ENCODE peak calls at places on chromosomes 7 and 10, in eight cellular contexts. U is retinal pigment epithelial cell, W is lower lobe of right lung, D is PC-3, Y is GM23338, P is fibroblast of lung, F is lung, M is fibroblast of mammary gland. X is an unnamed sample.

GRCh38 chr10:20858292-20859124 is 38.6 kb downstream of the NEBL start:
- DNase-seq in U (peak; percentile 22), W (no peak), D (peak; percentile 53), Y (peak; percentile 56), P (peak; percentile 76), F (no peak), M (peak; percentile 60), X (peak; percentile 74)

GRCh38 chr7:92137531-92137930 is 3.3 kb upstream of the CYP51A1 start:
- DNase-seq in U (no peak), W (no peak), D (peak; percentile 3), Y (no peak), P (no peak), F (no peak), M (no peak), X (no peak)

GRCh38 chr10:132306951-132307751 is 599 bp downstream of the STK32C start:
- DNase-seq in U (no peak), W (peak; percentile 80), D (peak; percentile 46), Y (peak; percentile 70), P (peak; percentile 7), F (peak; percentile 66), M (no peak), X (no peak)

GRCh38 chr7:22943997-22944396 is 69.9 kb downstream of the HYCC1 start:
- DNase-seq in U (no peak), W (no peak), D (no peak), Y (peak; percentile 43), P (peak; percentile 93), F (no peak), M (peak; percentile 94), X (peak; percentile 62)

GRCh38 chr7:16747095-16747494 is 6.5 kb upstream of the TSPAN13 start:
- DNase-seq in U (no peak), W (no peak), D (no peak), Y (no peak), P (peak; percentile 59), F (no peak), M (peak; percentile 59), X (no peak)

GRCh38 chr7:80942261-80943041 is 23.6 kb upstream of the SEMA3C start:
- DNase-seq in U (peak; percentile 95), W (no peak), D (peak; percentile 95), Y (peak; percentile 21), P (peak; percentile 96), F (peak; percentile 58), M (peak; percentile 98), X (peak; percentile 98)

GRCh38 chr10:123156091-123156490 is 1.9 kb downstream of the BUB3 start:
- DNase-seq in U (no peak), W (no peak), D (peak; percentile 81), Y (no peak), P (no peak), F (no peak), M (peak; percentile 45), X (peak; percentile 29)

GRCh38 chr7:42181566-42181965 is 55.4 kb downstream of the GLI3 start:
- DNase-seq in U (no peak), W (no peak), D (no peak), Y (no peak), P (no peak), F (no peak), M (no peak), X (no peak)

GRCh38 chr7:44078521-44078920 is 3.8 kb downstream of the POLM start:
- DNase-seq in U (no peak), W (no peak), D (no peak), Y (no peak), P (no peak), F (no peak), M (no peak), X (no peak)

GRCh38 chr7:84384417-84384816 is 189.8 kb upstream of the SEMA3A start:
- DNase-seq in U (no peak), W (no peak), D (no peak), Y (no peak), P (no peak), F (no peak), M (peak; percentile 35), X (peak; percentile 25)

GRCh38 chr10:8412541-8412940 is 358.1 kb downstream of the GATA3 start:
- DNase-seq in U (no peak), W (no peak), D (no peak), Y (no peak), P (no peak), F (no peak), M (no peak), X (no peak)

GRCh38 chr7:155897758-155898386 is 85.6 kb upstream of the SHH start:
- DNase-seq in U (no peak), W (no peak), D (peak; percentile 20), Y (no peak), P (no peak), F (no peak), M (no peak), X (no peak)

GRCh38 chr10:122446668-122447410 is 7.6 kb upstream of the ARMS2 start:
- DNase-seq in U (peak; percentile 60), W (no peak), D (no peak), Y (peak; percentile 30), P (no peak), F (no peak), M (no peak), X (peak; percentile 62)

GRCh38 chr7:47484457-47484856 is 97.5 kb downstream of the TNS3 start:
- DNase-seq in U (no peak), W (no peak), D (no peak), Y (no peak), P (no peak), F (no peak), M (no peak), X (no peak)

GRCh38 chr10:110918269-110918632 is 729 bp downstream of the BBIP1 start:
- DNase-seq in U (peak; percentile 80), W (peak; percentile 98), D (peak; percentile 89), Y (peak; percentile 99), P (peak; percentile 96), F (peak; percentile 96), M (peak; percentile 92), X (peak; percentile 98)

GRCh38 chr10:110919971-110920881 is 822 bp downstream of the SHOC2 start:
- DNase-seq in U (no peak), W (peak; percentile 62), D (peak; percentile 21), Y (peak; percentile 65), P (peak; percentile 39), F (peak; percentile 45), M (peak; percentile 62), X (peak; percentile 60)

GRCh38 chr10:110916554-110917346 is 2.2 kb downstream of the BBIP1 start:
- DNase-seq in U (peak; percentile 41), W (no peak), D (peak; percentile 61), Y (no peak), P (peak; percentile 69), F (no peak), M (peak; percentile 64), X (peak; percentile 90)

GRCh38 chr10:110919349-110919931 is at the start of gene SHOC2:
- DNase-seq in U (no peak), W (peak; percentile 100), D (peak; percentile 51), Y (peak; percentile 100), P (no peak), F (peak; percentile 99), M (no peak), X (no peak)

DNA sequence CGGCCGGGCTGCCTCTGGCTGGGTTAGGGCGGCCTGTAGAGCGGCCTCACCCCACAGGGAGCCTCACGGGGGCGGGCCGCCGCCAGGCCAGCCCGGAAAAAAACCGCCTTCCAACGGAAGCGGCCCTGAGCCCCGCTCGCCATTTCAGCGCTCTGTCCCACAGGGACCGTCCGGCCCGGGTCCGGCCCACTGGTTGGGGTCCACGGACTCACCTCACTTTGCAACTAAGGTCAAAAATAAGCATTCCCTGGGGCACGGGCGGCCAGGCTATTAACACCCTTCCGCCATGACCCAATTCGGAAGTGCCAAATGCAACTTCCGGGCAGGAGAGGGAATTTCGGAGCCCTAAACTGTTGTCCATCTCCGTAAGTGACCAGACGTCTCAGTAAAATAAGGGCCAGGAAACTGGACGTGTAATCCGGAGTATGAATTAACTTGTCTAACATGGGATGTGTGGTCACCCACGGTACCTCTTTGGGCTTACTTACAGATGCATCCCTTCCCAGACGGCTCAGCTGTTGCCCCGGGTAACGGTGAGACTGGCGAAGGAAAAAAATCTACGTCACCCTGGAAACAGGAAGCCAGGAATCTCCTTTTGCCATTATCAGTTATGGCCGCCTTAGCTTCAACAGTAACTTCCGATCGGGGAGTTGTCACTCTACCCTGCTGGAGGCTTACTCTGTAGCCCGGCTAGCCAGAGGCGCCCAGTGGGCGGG is at the start of gene BBIP1:
- DNase-seq in U (peak; percentile 99), W (no peak), D (peak; percentile 98), Y (no peak), P (peak; percentile 100), F (no peak), M (peak; percentile 100), X (peak; percentile 100)
- TF ChIP-seq CTCF in U (no peak), W (peak; percentile 30), D (no peak), Y (no peak), P (no peak), F (no peak), M (no peak), X (peak; percentile 8)

DNA sequence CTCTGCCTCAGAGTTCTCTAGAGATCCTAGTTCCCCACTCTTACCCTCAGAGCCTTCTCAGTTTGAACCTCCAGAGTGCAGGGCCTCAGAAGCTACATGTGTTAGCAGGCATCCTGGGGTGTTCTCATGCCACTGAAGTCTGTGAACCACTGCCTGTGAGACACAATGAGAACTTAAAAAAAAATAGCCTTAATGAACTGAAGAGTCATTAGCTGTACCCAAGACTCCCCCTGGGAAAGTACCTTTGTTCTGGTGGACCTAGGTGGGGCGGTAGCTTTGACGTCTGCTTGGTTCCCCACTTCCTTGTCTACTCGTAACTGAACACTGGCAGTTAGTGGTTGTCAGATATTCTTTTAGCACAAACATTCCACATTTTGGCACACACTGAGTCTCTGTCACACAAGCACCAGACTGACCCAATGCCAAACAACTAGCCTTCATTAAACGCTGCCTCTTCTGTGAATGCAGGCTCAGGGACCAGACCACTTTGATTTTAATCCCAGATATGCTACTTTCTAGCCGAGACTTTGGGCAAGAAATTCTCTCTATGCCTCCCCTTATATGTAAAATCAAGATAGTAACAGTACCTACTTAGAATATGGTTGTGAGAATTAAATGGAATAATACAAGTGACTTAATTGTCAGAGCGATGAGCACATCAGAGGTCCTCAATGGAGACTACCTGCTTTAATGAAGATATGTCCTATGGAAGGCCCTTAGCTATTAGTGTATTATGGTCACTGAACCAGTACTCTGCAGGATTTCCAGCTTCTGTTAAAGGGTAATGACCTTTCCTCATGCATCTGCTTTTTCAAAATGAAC is 75.3 kb upstream of the CC2D2B start:
- DNase-seq in U (no peak), W (no peak), D (no peak), Y (no peak), P (no peak), F (no peak), M (no peak), X (no peak)
- H3K4me3 ChIP-seq in U (no peak overlapping the region), W (no peak overlapping the region), D (no peak overlapping the region), Y (no peak overlapping the region), P (no peak overlapping the region), F (no peak overlapping the region), M (no peak overlapping the region), X (no peak overlapping the region)

DNA sequence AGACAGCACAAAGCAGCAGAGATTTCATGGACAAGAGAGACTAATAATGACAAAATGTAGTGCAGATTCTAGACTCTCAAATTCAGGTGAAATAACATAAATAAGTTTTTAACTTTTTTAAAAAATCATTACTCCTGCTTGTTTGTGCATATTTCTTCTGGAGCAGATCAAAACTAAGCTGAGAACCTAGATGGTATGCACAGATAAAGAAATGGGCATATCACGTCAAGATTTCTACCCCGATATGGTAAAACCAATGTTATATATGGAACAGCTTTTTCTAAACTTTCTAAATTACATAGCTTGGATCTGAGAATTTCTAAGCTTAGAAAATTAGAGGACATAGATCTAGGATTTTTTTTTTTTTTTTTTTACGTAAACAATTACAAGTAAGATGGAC is 18.2 kb downstream of the TWIST1 start:
- DNase-seq in U (no peak), W (no peak), D (no peak), Y (no peak), P (no peak), F (no peak), M (no peak), X (no peak)
- TF ChIP-seq CTCF in U (no peak), W (no peak), D (no peak), Y (no peak), P (no peak), F (no peak), M (no peak), X (no peak)

GRCh38 chr7:139103057-139103820 is 6.3 kb downstream of the ZC3HAV1 start:
- DNase-seq in U (no peak), W (no peak), D (no peak), Y (no peak), P (no peak), F (no peak), M (no peak), X (no peak)
- H3K4me3 ChIP-seq in U (no peak overlapping the region), W (peak overlapping the region; percentile 97), D (no peak overlapping the region), Y (no peak overlapping the region), P (no peak overlapping the region), F (no peak overlapping the region), M (no peak overlapping the region), X (no peak overlapping the region)

X was measured in choroid plexus epithelial cell.